ENCODE peak calls at places on chromosomes 3 and 15, in seven cellular contexts. P is activated naive CD4-positive, alpha-beta T cell treated with Interleukin-2 at 50 U/mL for 16 hours; M is RKO; V is K562; S is activated CD8-positive, alpha-beta memory T cell treated with anti-CD3 and anti-CD28 coated beads for 4 hours; Q is mucosa of gallbladder; O is neural crest cell. H is an unnamed sample.

GRCh38 chr15:41734079-41734478 is 40.2 kb upstream of the MAPKBP1 start:
- DNase-seq in P (no peak), M (no peak), V (no peak), S (no peak), Q (no peak), O (no peak), H (no peak)

GRCh38 chr3:169456900-169457299 is 206.6 kb downstream of the MECOM start:
- DNase-seq in P (no peak), M (no peak), V (no peak), S (no peak), Q (no peak), O (no peak), H (no peak)

GRCh38 chr3:115554496-115554826 is 68.8 kb upstream of the GAP43 start:
- DNase-seq in P (no peak), M (no peak), V (no peak), S (no peak), Q (no peak), O (no peak), H (no peak)

GRCh38 chr3:178320481-178321352 is 215.5 kb upstream of the KCNMB2 start:
- DNase-seq in P (no peak), M (no peak), V (no peak), S (no peak), Q (peak), O (no peak), H (peak)

GRCh38 chr3:31610700-31611275 is 78.1 kb downstream of the STT3B start:
- DNase-seq in P (no peak), M (peak), V (peak), S (no peak), Q (peak), O (no peak), H (peak)

GRCh38 chr3:39166932-39167532 is 13.6 kb upstream of the CSRNP1 start:
- DNase-seq in P (no peak), M (peak), V (no peak), S (no peak), Q (peak), O (no peak), H (peak)

GRCh38 chr15:82126346-82126745 is 80.5 kb upstream of the MEX3B start:
- DNase-seq in P (no peak), M (no peak), V (no peak), S (no peak), Q (no peak), O (no peak), H (no peak)

GRCh38 chr15:82875411-82876003 is 66.1 kb downstream of the WHAMM start:
- DNase-seq in P (no peak), M (peak), V (no peak), S (no peak), Q (no peak), O (no peak), H (peak)

GRCh38 chr3:184562875-184563568 is 1.4 kb downstream of the EPHB3 start:
- DNase-seq in P (no peak), M (no peak), V (no peak), S (no peak), Q (no peak), O (no peak), H (peak)

GRCh38 chr3:160226740-160227048 is 1.5 kb downstream of the C3orf80 start:
- DNase-seq in P (no peak), M (no peak), V (no peak), S (no peak), Q (no peak), O (no peak), H (no peak)

GRCh38 chr15:58109419-58109818 is 28.8 kb upstream of the AQP9 start:
- DNase-seq in P (no peak), M (no peak), V (no peak), S (no peak), Q (no peak), O (no peak), H (no peak)

GRCh38 chr15:75347222-75348033 is 589 bp downstream of the NEIL1 start:
- DNase-seq in P (peak), M (peak), V (peak), S (peak), Q (peak), O (peak), H (peak)

GRCh38 chr15:83848315-83849050 is 194.6 kb downstream of the ADAMTSL3 start:
- DNase-seq in P (no peak), M (peak), V (no peak), S (no peak), Q (no peak), O (no peak), H (peak)

GRCh38 chr3:51379301-51379700 is 5.8 kb upstream of the MANF start:
- DNase-seq in P (no peak), M (no peak), V (no peak), S (no peak), Q (no peak), O (no peak), H (no peak)

GRCh38 chr3:11246663-11246970 is 25.6 kb upstream of the ATG7 start:
- DNase-seq in P (no peak), M (no peak), V (no peak), S (no peak), Q (no peak), O (no peak), H (no peak)

GRCh38 chr15:39497759-39498565 is 82.9 kb upstream of the THBS1 start:
- DNase-seq in P (no peak), M (no peak), V (no peak), S (no peak), Q (no peak), O (no peak), H (peak)

GRCh38 chr3:62201438-62202035 is 171.8 kb downstream of the FEZF2 start:
- DNase-seq in P (no peak), M (peak), V (peak), S (no peak), Q (no peak), O (peak), H (peak)

GRCh38 chr15:96273317-96274086 is 57.0 kb upstream of the NR2F2 start:
- DNase-seq in P (no peak), M (peak), V (peak), S (no peak), Q (no peak), O (no peak), H (peak)

GRCh38 chr3:140588558-140588957 is 89.3 kb upstream of the TRIM42 start:
- DNase-seq in P (no peak), M (no peak), V (no peak), S (no peak), Q (no peak), O (no peak), H (no peak)

GRCh38 chr15:82750831-82751181 is 41.1 kb upstream of the AP3B2 start:
- DNase-seq in P (peak), M (peak), V (peak), S (no peak), Q (no peak), O (no peak), H (peak)

GRCh38 chr3:136617123-136617700 is 135.0 kb downstream of the STAG1 start:
- DNase-seq in P (no peak), M (no peak), V (no peak), S (no peak), Q (no peak), O (no peak), H (no peak)

GRCh38 chr3:101128786-101129185 is 135.6 kb upstream of the ABI3BP start:
- DNase-seq in P (no peak), M (no peak), V (no peak), S (no peak), Q (peak), O (no peak), H (no peak)

GRCh38 chr15:32730677-32731654 is 13.2 kb downstream of the GREM1 start:
- DNase-seq in P (no peak), M (no peak), V (peak), S (no peak), Q (peak), O (no peak), H (peak)

GRCh38 chr3:111857474-111857873 is 1.6 kb upstream of the PHLDB2 start:
- DNase-seq in P (no peak), M (no peak), V (no peak), S (no peak), Q (no peak), O (no peak), H (no peak)

GRCh38 chr3:115548611-115549010 is 74.7 kb upstream of the GAP43 start:
- DNase-seq in P (no peak), M (no peak), V (no peak), S (no peak), Q (no peak), O (no peak), H (no peak)

GRCh38 chr3:113557374-113557773 is 25.0 kb downstream of the SIDT1 start:
- DNase-seq in P (no peak), M (peak), V (no peak), S (no peak), Q (peak), O (no peak), H (peak)

GRCh38 chr3:186079925-186080324 is 29.0 kb downstream of the ETV5 start:
- DNase-seq in P (no peak), M (no peak), V (no peak), S (no peak), Q (no peak), O (no peak), H (no peak)

GRCh38 chr15:79450648-79451047 is 18.5 kb downstream of the MINAR1 start:
- DNase-seq in P (no peak), M (no peak), V (peak), S (no peak), Q (no peak), O (no peak), H (no peak)

H was measured in AG08395.